ENCODE peak calls at places on chromosomes 12 and 14, in nine cellular contexts. One of them, this sample, is unnamed.
A peak's percentile ranks its signal among the peaks of the same experiment; 100 is the strongest.

GRCh38 chr14:69711471-69712216 is 55.3 kb upstream of the SRSF5 start:
- DNase-seq in K562: no peak
- DNase-seq in fibroblast of lung: no peak
- DNase-seq in endothelial cell of umbilical vein: no peak
- DNase-seq in GM23248: no peak
- DNase-seq in A673: no peak
- DNase-seq in astrocyte: no peak
- DNase-seq in HCT116: no peak
- DNase-seq in neural progenitor cell: no peak
- DNase-seq in this sample: no peak

GRCh38 chr12:67271976-67272375 is 2.8 kb downstream of the CAND1 start:
- DNase-seq in K562: no peak
- DNase-seq in fibroblast of lung: peak; percentile 46
- DNase-seq in endothelial cell of umbilical vein: no peak
- DNase-seq in GM23248: peak; percentile 16
- DNase-seq in A673: no peak
- DNase-seq in astrocyte: peak; percentile 59
- DNase-seq in HCT116: no peak
- DNase-seq in neural progenitor cell: no peak
- DNase-seq in this sample: no peak

GRCh38 chr14:77266336-77266735 is 4.7 kb downstream of the NGB start:
- DNase-seq in K562: no peak
- DNase-seq in fibroblast of lung: no peak
- DNase-seq in endothelial cell of umbilical vein: no peak
- DNase-seq in GM23248: no peak
- DNase-seq in A673: no peak
- DNase-seq in astrocyte: no peak
- DNase-seq in HCT116: no peak
- DNase-seq in neural progenitor cell: no peak
- DNase-seq in this sample: no peak

GRCh38 chr12:105205322-105206048 is 30.5 kb downstream of the APPL2 start:
- DNase-seq in K562: no peak
- DNase-seq in fibroblast of lung: no peak
- DNase-seq in endothelial cell of umbilical vein: no peak
- DNase-seq in GM23248: no peak
- DNase-seq in A673: no peak
- DNase-seq in astrocyte: no peak
- DNase-seq in HCT116: no peak
- DNase-seq in neural progenitor cell: no peak
- DNase-seq in this sample: no peak

GRCh38 chr12:39372929-39373328 is 70.0 kb downstream of the KIF21A start:
- DNase-seq in K562: no peak
- DNase-seq in fibroblast of lung: no peak
- DNase-seq in endothelial cell of umbilical vein: peak; percentile 19
- DNase-seq in GM23248: no peak
- DNase-seq in A673: no peak
- DNase-seq in astrocyte: peak; percentile 2
- DNase-seq in HCT116: no peak
- DNase-seq in neural progenitor cell: no peak
- DNase-seq in this sample: peak; percentile 71

GRCh38 chr12:32641287-32641901 is 37.7 kb upstream of the DNM1L start:
- DNase-seq in K562: no peak
- DNase-seq in fibroblast of lung: no peak
- DNase-seq in endothelial cell of umbilical vein: no peak
- DNase-seq in GM23248: no peak
- DNase-seq in A673: no peak
- DNase-seq in astrocyte: no peak
- DNase-seq in HCT116: no peak
- DNase-seq in neural progenitor cell: no peak
- DNase-seq in this sample: no peak

GRCh38 chr14:20460458-20461229 is 590 bp downstream of the PIP4P1 start:
- DNase-seq in K562: peak; percentile 29
- DNase-seq in fibroblast of lung: no peak
- DNase-seq in endothelial cell of umbilical vein: peak; percentile 11
- DNase-seq in GM23248: peak; percentile 20
- DNase-seq in A673: no peak
- DNase-seq in astrocyte: no peak
- DNase-seq in HCT116: no peak
- DNase-seq in neural progenitor cell: no peak
- DNase-seq in this sample: peak; percentile 64

GRCh38 chr12:132418393-132418925 is 71.5 kb upstream of the FBRSL1 start:
- DNase-seq in K562: no peak
- DNase-seq in fibroblast of lung: no peak
- DNase-seq in endothelial cell of umbilical vein: no peak
- DNase-seq in GM23248: no peak
- DNase-seq in A673: no peak
- DNase-seq in astrocyte: no peak
- DNase-seq in HCT116: no peak
- DNase-seq in neural progenitor cell: no peak
- DNase-seq in this sample: no peak

DNA sequence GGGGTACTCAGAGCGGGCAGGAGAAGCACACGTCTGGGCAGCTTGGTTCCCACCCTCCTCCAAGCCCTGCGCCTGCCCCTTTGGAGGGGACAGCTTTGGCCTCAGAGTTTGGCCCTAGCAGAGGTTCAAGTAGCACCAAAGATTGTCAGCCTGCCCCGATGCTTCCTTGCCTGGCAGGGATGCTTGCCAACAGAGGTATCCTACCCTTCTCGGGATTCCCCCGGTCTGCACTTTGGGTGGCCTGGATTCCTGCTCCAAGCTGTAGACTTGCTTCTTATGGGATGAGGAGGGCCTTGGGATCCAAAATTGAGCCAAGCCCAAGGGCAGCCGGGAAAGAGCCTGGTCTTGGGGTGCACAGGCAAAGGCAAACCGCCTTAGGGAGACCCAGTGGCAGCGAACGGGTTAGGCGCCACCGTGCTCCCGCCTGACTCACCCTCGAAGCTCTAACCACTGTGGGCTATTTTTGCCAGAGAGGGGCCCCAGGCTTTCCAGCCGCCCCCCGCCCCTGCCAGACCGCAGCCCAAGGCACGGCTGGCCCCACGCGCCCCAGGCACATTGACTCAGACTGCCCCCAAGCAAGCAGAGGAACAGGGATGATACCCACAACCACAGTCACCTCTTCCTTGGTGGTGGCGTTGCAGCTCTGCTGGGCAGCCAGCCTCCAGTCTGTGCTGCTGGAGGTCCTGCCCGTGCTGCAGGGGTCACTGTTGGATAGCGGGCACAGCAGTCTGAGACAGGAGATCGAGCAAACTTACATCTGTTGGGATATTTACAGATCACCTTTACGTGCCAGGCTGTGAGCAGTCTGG is 882 bp upstream of the WNT10B start:
- DNase-seq in K562: no peak
- DNase-seq in fibroblast of lung: peak; percentile 40
- DNase-seq in endothelial cell of umbilical vein: no peak
- DNase-seq in GM23248: peak; percentile 71
- DNase-seq in A673: no peak
- DNase-seq in astrocyte: peak; percentile 35
- DNase-seq in HCT116: no peak
- DNase-seq in neural progenitor cell: no peak
- DNase-seq in this sample: no peak
- TF ChIP-seq EZH2 in K562: no peak
- TF ChIP-seq EZH2 in fibroblast of lung: peak; percentile 6
- TF ChIP-seq EZH2 in endothelial cell of umbilical vein: peak; percentile 47
- TF ChIP-seq EZH2 in GM23248: no peak
- TF ChIP-seq EZH2 in A673: no peak
- TF ChIP-seq EZH2 in astrocyte: peak; percentile 44
- TF ChIP-seq EZH2 in HCT116: no peak
- TF ChIP-seq EZH2 in neural progenitor cell: peak; percentile 54
- TF ChIP-seq EZH2 in this sample: no peak

GRCh38 chr14:23801766-23802165 is 151.8 kb upstream of the DHRS4 start:
- DNase-seq in K562: no peak
- DNase-seq in fibroblast of lung: no peak
- DNase-seq in endothelial cell of umbilical vein: no peak
- DNase-seq in GM23248: no peak
- DNase-seq in A673: no peak
- DNase-seq in astrocyte: no peak
- DNase-seq in HCT116: no peak
- DNase-seq in neural progenitor cell: no peak
- DNase-seq in this sample: no peak

GRCh38 chr14:23805761-23806160 is 147.8 kb upstream of the DHRS4 start:
- DNase-seq in K562: no peak
- DNase-seq in fibroblast of lung: no peak
- DNase-seq in endothelial cell of umbilical vein: no peak
- DNase-seq in GM23248: no peak
- DNase-seq in A673: no peak
- DNase-seq in astrocyte: no peak
- DNase-seq in HCT116: no peak
- DNase-seq in neural progenitor cell: no peak
- DNase-seq in this sample: no peak

GRCh38 chr14:23800811-23801210 is 152.8 kb upstream of the DHRS4 start:
- DNase-seq in K562: no peak
- DNase-seq in fibroblast of lung: no peak
- DNase-seq in endothelial cell of umbilical vein: no peak
- DNase-seq in GM23248: no peak
- DNase-seq in A673: no peak
- DNase-seq in astrocyte: no peak
- DNase-seq in HCT116: no peak
- DNase-seq in neural progenitor cell: no peak
- DNase-seq in this sample: no peak
- TF ChIP-seq EZH2 in K562: no peak
- TF ChIP-seq EZH2 in fibroblast of lung: no peak
- TF ChIP-seq EZH2 in endothelial cell of umbilical vein: no peak
- TF ChIP-seq EZH2 in GM23248: no peak
- TF ChIP-seq EZH2 in A673: no peak
- TF ChIP-seq EZH2 in astrocyte: no peak
- TF ChIP-seq EZH2 in HCT116: no peak
- TF ChIP-seq EZH2 in neural progenitor cell: no peak
- TF ChIP-seq EZH2 in this sample: no peak

GRCh38 chr14:102928412-102929348 is 6.2 kb downstream of the AMN start:
- DNase-seq in K562: no peak
- DNase-seq in fibroblast of lung: peak; percentile 31
- DNase-seq in endothelial cell of umbilical vein: peak; percentile 24
- DNase-seq in GM23248: peak; percentile 55
- DNase-seq in A673: peak; percentile 86
- DNase-seq in astrocyte: peak; percentile 10
- DNase-seq in HCT116: peak; percentile 52
- DNase-seq in neural progenitor cell: peak; percentile 91
- DNase-seq in this sample: no peak

GRCh38 chr14:102930753-102931579 is 8.5 kb downstream of the AMN start:
- DNase-seq in K562: no peak
- DNase-seq in fibroblast of lung: peak; percentile 29
- DNase-seq in endothelial cell of umbilical vein: no peak
- DNase-seq in GM23248: peak; percentile 41
- DNase-seq in A673: no peak
- DNase-seq in astrocyte: peak; percentile 41
- DNase-seq in HCT116: peak; percentile 40
- DNase-seq in neural progenitor cell: peak; percentile 49
- DNase-seq in this sample: no peak

GRCh38 chr14:102927878-102928411 is 5.5 kb downstream of the AMN start:
- DNase-seq in K562: no peak
- DNase-seq in fibroblast of lung: no peak
- DNase-seq in endothelial cell of umbilical vein: no peak
- DNase-seq in GM23248: peak; percentile 26
- DNase-seq in A673: no peak
- DNase-seq in astrocyte: no peak
- DNase-seq in HCT116: no peak
- DNase-seq in neural progenitor cell: peak; percentile 56
- DNase-seq in this sample: no peak

GRCh38 chr14:102930138-102930752 is 7.8 kb downstream of the AMN start:
- DNase-seq in K562: no peak
- DNase-seq in fibroblast of lung: no peak
- DNase-seq in endothelial cell of umbilical vein: no peak
- DNase-seq in GM23248: peak; percentile 49
- DNase-seq in A673: peak; percentile 43
- DNase-seq in astrocyte: no peak
- DNase-seq in HCT116: no peak
- DNase-seq in neural progenitor cell: peak; percentile 79
- DNase-seq in this sample: no peak

DNA sequence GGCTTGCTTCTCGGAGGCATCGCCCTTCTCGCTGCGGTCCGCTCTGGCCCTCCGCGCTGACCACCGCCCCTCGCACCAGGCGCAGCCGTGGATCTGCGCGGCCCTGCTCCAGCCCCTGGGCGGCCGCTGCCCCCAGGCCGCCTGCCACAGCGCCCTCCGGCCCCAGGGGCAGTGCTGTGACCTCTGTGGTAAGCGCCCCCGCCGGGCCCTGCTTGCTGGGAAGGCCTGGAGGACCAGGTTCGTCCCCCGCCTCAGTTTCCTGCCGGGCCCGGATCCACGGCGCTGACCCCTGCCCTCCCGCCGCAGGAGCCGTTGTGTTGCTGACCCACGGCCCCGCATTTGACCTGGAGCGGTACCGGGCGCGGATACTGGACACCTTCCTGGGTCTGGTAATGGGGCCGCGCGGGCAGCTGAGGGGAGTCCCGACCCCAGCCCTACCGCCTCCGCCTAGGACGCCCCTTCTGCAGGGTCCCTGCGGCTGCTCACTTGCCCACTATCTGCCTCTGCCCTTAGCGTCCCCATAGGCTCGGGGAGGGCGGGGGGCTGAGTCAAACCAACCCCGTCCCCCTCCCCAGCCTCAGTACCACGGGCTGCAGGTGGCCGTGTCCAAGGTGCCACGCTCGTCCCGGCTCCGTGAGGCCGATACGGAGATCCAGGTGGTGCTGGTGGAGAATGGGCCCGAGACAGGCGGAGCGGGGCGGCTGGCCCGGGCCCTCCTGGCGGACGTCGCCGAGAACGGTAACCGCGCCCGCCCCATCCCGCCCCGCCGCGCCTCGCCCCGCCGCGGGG is 7.1 kb downstream of the AMN start:
- DNase-seq in K562: no peak
- DNase-seq in fibroblast of lung: no peak
- DNase-seq in endothelial cell of umbilical vein: no peak
- DNase-seq in GM23248: peak; percentile 39
- DNase-seq in A673: no peak
- DNase-seq in astrocyte: no peak
- DNase-seq in HCT116: no peak
- DNase-seq in neural progenitor cell: peak; percentile 43
- DNase-seq in this sample: no peak
- TF ChIP-seq EZH2 in K562: no peak
- TF ChIP-seq EZH2 in fibroblast of lung: peak; percentile 100
- TF ChIP-seq EZH2 in endothelial cell of umbilical vein: peak; percentile 99
- TF ChIP-seq EZH2 in GM23248: peak; percentile 92
- TF ChIP-seq EZH2 in A673: no peak
- TF ChIP-seq EZH2 in astrocyte: peak; percentile 99
- TF ChIP-seq EZH2 in HCT116: no peak
- TF ChIP-seq EZH2 in neural progenitor cell: peak; percentile 96
- TF ChIP-seq EZH2 in this sample: no peak

DNA sequence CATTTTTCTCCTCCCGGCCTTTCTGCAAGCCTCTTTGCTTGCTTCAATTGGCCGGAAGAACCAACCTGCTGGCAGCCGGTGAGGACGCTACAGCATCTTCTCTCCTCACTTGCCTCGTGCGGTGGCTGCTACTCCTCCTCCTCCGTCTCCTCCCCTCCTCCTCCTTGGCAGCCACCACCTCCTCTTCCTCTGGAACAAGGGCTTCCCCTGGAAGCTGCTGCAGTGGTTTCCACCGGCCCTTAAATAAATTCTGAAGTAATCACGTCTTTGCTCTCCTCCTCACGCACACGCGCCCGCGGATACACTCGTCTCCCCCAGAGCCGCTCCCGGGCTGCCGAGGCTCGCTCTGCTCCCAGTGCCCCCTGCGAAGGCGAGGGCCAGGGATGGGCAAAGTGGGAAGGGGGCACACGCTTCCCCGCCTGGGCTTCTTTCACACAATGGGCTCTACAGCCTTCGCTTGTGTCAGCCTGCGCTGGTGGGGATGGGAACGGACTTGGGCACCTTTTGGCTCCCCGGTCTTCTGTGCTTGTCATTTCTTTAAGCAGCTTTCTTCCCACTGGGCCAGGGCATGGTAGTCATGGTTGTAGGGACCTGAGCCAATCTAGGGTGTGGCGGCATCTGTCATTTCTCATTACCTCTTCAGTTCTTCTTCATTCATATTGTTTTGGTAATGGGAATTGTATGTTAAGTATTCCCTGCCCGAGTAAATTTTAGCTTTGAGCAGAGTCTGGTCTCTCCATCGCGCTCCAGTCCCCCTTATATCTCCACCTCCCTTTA is at the start of gene PPFIA2:
- DNase-seq in K562: no peak
- DNase-seq in fibroblast of lung: peak; percentile 30
- DNase-seq in endothelial cell of umbilical vein: no peak
- DNase-seq in GM23248: peak; percentile 42
- DNase-seq in A673: peak; percentile 55
- DNase-seq in astrocyte: peak; percentile 59
- DNase-seq in HCT116: no peak
- DNase-seq in neural progenitor cell: peak; percentile 70
- DNase-seq in this sample: peak; percentile 52
- TF ChIP-seq EZH2 in K562: no peak
- TF ChIP-seq EZH2 in fibroblast of lung: no peak
- TF ChIP-seq EZH2 in endothelial cell of umbilical vein: no peak
- TF ChIP-seq EZH2 in GM23248: no peak
- TF ChIP-seq EZH2 in A673: no peak
- TF ChIP-seq EZH2 in astrocyte: no peak
- TF ChIP-seq EZH2 in HCT116: no peak
- TF ChIP-seq EZH2 in neural progenitor cell: no peak
- TF ChIP-seq EZH2 in this sample: no peak